ENCODE peak calls at places on chromosomes 13 and 19, in nine cellular contexts. S is Right ventricle myocardium superior; R is heart right ventricle; J is hippocampal formation; H is HFFc6; V is central memory CD4-positive, alpha-beta T cell; F is ovary; B is stimulated activated CD4-positive, alpha-beta T cell treated with anti-CD3 and anti-CD28 coated beads, Interleukin-4, amount 100 ng/mL, for 48 hours; M is neural crest cell. D is an unnamed sample.

GRCh38 chr13:110616103-110617101 is 1.1 kb downstream of the NAXD start:
- DNase-seq in H (peak; percentile 44), J (no peak), M (no peak), B (peak; percentile 23), F (peak; percentile 60), S (no peak), V (peak; percentile 16), R (no peak), D (no peak)

GRCh38 chr13:73109288-73109899 is 50.6 kb downstream of the KLF5 start:
- DNase-seq in J (no peak), S (no peak), M (no peak), B (no peak), F (no peak), H (no peak), R (no peak), V (no peak), D (no peak)

GRCh38 chr13:32883501-32883900 is 132.7 kb upstream of the KL start:
- DNase-seq in F (no peak), S (no peak), B (no peak), H (peak; percentile 8), M (no peak), V (no peak), R (no peak), J (no peak), D (no peak)

GRCh38 chr19:10761443-10762242 is 43.8 kb downstream of the DNM2 start:
- DNase-seq in R (no peak), M (no peak), B (no peak), J (no peak), V (no peak), F (no peak), S (no peak), H (no peak), D (no peak)

GRCh38 chr19:53157601-53158000 is 1.3 kb downstream of the ZNF347 start:
- DNase-seq in F (peak; percentile 19), R (no peak), V (no peak), M (no peak), J (no peak), S (no peak), B (no peak), H (no peak), D (no peak)

GRCh38 chr19:47310819-47311218 is 1.2 kb downstream of the C5AR1 start:
- DNase-seq in M (no peak), S (peak; percentile 82), F (no peak), V (no peak), H (no peak), R (peak; percentile 42), J (no peak), B (no peak), D (no peak)

GRCh38 chr13:47672982-47673670 is 327.9 kb downstream of the SUCLA2 start:
- DNase-seq in H (peak; percentile 81), F (no peak), S (no peak), B (no peak), J (no peak), V (no peak), M (no peak), R (peak; percentile 3), D (no peak)

GRCh38 chr19:44948237-44948636 is 2.4 kb downstream of the APOC2 start:
- DNase-seq in J (no peak), R (no peak), S (no peak), M (no peak), B (no peak), V (no peak), F (no peak), H (no peak), D (no peak)

GRCh38 chr19:52557231-52557995 is 12.7 kb upstream of the ZNF701 start:
- DNase-seq in H (no peak), S (no peak), J (no peak), V (no peak), M (no peak), R (no peak), B (no peak), F (no peak), D (no peak)

GRCh38 chr19:12156254-12157058 is at the start of gene ZNF625:
- DNase-seq in R (peak; percentile 88), B (peak; percentile 39), V (no peak), S (peak; percentile 92), F (peak; percentile 86), H (peak; percentile 74), M (peak; percentile 89), J (peak; percentile 83), D (no peak)

GRCh38 chr19:18205180-18205915 is 1.5 kb upstream of the RAB3A start:
- DNase-seq in M (peak; percentile 48), V (peak; percentile 24), S (peak; percentile 91), F (peak; percentile 92), B (peak; percentile 55), J (peak; percentile 51), R (peak; percentile 83), H (peak; percentile 50), D (peak; percentile 32)

GRCh38 chr13:50140742-50141659 is 125.8 kb downstream of the KCNRG start:
- DNase-seq in J (no peak), S (no peak), B (no peak), R (no peak), M (no peak), F (no peak), V (no peak), H (no peak), D (no peak)

GRCh38 chr13:25775986-25776385 is 275.8 kb downstream of the SHISA2 start:
- DNase-seq in S (no peak), B (no peak), R (no peak), M (peak; percentile 20), H (no peak), J (no peak), F (no peak), V (no peak), D (no peak)

GRCh38 chr13:87671824-87672603 is 843 bp downstream of the SLITRK5 start:
- DNase-seq in F (no peak), M (peak; percentile 48), J (no peak), H (no peak), R (no peak), S (no peak), B (no peak), V (no peak), D (no peak)

GRCh38 chr19:18999016-18999758 is 34.1 kb downstream of the SUGP2 start:
- DNase-seq in R (peak; percentile 20), F (no peak), B (no peak), V (no peak), M (no peak), H (no peak), J (peak; percentile 6), S (peak; percentile 38), D (no peak)

GRCh38 chr19:1289395-1290244 is 3.9 kb downstream of the EFNA2 start:
- DNase-seq in V (no peak), B (no peak), J (no peak), F (no peak), S (no peak), M (no peak), H (no peak), R (no peak), D (no peak)

GRCh38 chr13:70835349-70835748 is 727.1 kb upstream of the KLHL1 start:
- DNase-seq in V (no peak), R (no peak), H (no peak), J (no peak), F (no peak), M (no peak), S (no peak), B (no peak), D (no peak)

GRCh38 chr13:38630780-38631179 is 56.1 kb upstream of the FREM2 start:
- DNase-seq in F (no peak), S (no peak), M (no peak), H (peak; percentile 6), J (no peak), B (no peak), V (no peak), R (no peak), D (no peak)

GRCh38 chr19:810077-810855 is 11.5 kb downstream of the PLPPR3 start:
- DNase-seq in M (no peak), R (no peak), F (no peak), B (no peak), H (no peak), J (no peak), V (no peak), S (no peak), D (no peak)

GRCh38 chr19:28185646-28186045 is 1027.3 kb downstream of the UQCRFS1 start:
- DNase-seq in S (no peak), F (no peak), M (no peak), R (no peak), H (no peak), J (no peak), B (no peak), V (no peak), D (no peak)

GRCh38 chr19:29841559-29842367 is 30.0 kb downstream of the CCNE1 start:
- DNase-seq in R (no peak), H (peak; percentile 74), J (no peak), M (no peak), S (no peak), B (no peak), V (no peak), F (no peak), D (no peak)

GRCh38 chr19:31337007-31337914 is 12.0 kb downstream of the TSHZ3 start:
- DNase-seq in S (no peak), F (no peak), M (no peak), R (no peak), V (no peak), J (no peak), H (no peak), B (no peak), D (no peak)

GRCh38 chr19:55585658-55586339 is 5.2 kb upstream of the ZNF579 start:
- DNase-seq in M (peak; percentile 73), H (peak; percentile 48), B (no peak), R (peak; percentile 87), S (peak; percentile 87), F (peak; percentile 85), J (peak; percentile 61), V (peak; percentile 18), D (no peak)

GRCh38 chr13:45825124-45825650 is 26.4 kb downstream of the SIAH3 start:
- DNase-seq in S (no peak), B (no peak), R (no peak), V (no peak), J (no peak), H (no peak), M (no peak), F (no peak), D (no peak)

GRCh38 chr19:41886761-41887710 is 4.1 kb downstream of the ARHGEF1 start:
- DNase-seq in J (no peak), H (no peak), R (no peak), M (no peak), V (peak; percentile 84), F (no peak), S (no peak), B (peak; percentile 46), D (peak; percentile 54)

GRCh38 chr19:40089462-40089861 is 1.3 kb downstream of the ZNF780A start:
- DNase-seq in M (no peak), V (no peak), B (no peak), R (no peak), F (no peak), J (no peak), S (no peak), H (no peak), D (no peak)

GRCh38 chr19:7326105-7326877 is 22.4 kb upstream of the ARHGEF18 start:
- DNase-seq in B (no peak), S (no peak), R (no peak), J (no peak), M (no peak), H (no peak), F (no peak), V (peak; percentile 19), D (peak; percentile 23)

GRCh38 chr19:12774588-12775555 is at the start of gene HOOK2:
- DNase-seq in S (no peak), H (no peak), J (no peak), R (no peak), F (peak; percentile 75), V (no peak), M (no peak), B (no peak), D (no peak)

GRCh38 chr19:531009-531752 is 379 bp upstream of the CDC34 start:
- DNase-seq in J (peak; percentile 77), H (peak; percentile 54), M (peak; percentile 84), F (peak; percentile 86), B (peak; percentile 78), R (peak; percentile 89), V (peak; percentile 92), S (peak; percentile 91), D (peak; percentile 85)